ENCODE peak calls at places on chromosomes 16 and 17, in ten cellular contexts. D is K562, L is PC-3, V is neuronal stem cell, U is MM.1S, B is aorta, K is endothelial cell of umbilical vein, Y is heart right ventricle, I is heart left ventricle, M is GM23248. P is an unnamed sample. For H3K4me1, the result is how much of the 10 kb centered on the place peaks cover.

GRCh38 chr17:76887809-76888208 is 19.6 kb downstream of the MGAT5B start:
- DNase-seq in D (peak), L (peak), V (no peak), U (no peak), B (no peak), K (no peak), Y (no peak), I (no peak), M (no peak), P (no peak)

GRCh38 chr16:76653390-76654026 is 376.3 kb downstream of the CNTNAP4 start:
- DNase-seq in D (peak), L (peak), V (peak), U (peak), B (no peak), K (peak), Y (no peak), I (no peak), M (peak), P (no peak)

GRCh38 chr16:3581392-3581791 is 4.2 kb upstream of the NLRC3 start:
- DNase-seq in D (no peak), L (no peak), V (no peak), U (no peak), B (no peak), K (no peak), Y (no peak), I (no peak), M (no peak), P (no peak)

GRCh38 chr17:35725917-35726608 is 5.4 kb upstream of the RASL10B start:
- DNase-seq in D (no peak), L (no peak), V (no peak), U (no peak), B (no peak), K (no peak), Y (no peak), I (no peak), M (no peak), P (no peak)

GRCh38 chr17:27477050-27477647 is 20.9 kb downstream of the KSR1 start:
- DNase-seq in D (peak), L (no peak), V (no peak), U (no peak), B (no peak), K (no peak), Y (no peak), I (no peak), M (no peak), P (no peak)

GRCh38 chr17:52306314-52306713 is 147.8 kb upstream of the CA10 start:
- DNase-seq in D (no peak), L (no peak), V (no peak), U (no peak), B (no peak), K (no peak), Y (no peak), I (no peak), M (no peak), P (no peak)

GRCh38 chr17:80866050-80866793 is 125.4 kb upstream of the CHMP6 start:
- DNase-seq in D (peak), L (peak), V (no peak), U (peak), B (peak), K (peak), Y (peak), I (peak), M (peak), P (peak)

GRCh38 chr16:10465821-10466220 is 80.0 kb downstream of the ATF7IP2 start:
- DNase-seq in D (no peak), L (no peak), V (no peak), U (no peak), B (no peak), K (no peak), Y (no peak), I (no peak), M (peak), P (no peak)

GRCh38 chr17:50459081-50459676 is 9.5 kb downstream of the CHAD start:
- DNase-seq in D (peak), L (peak), V (no peak), U (no peak), B (no peak), K (no peak), Y (no peak), I (no peak), M (peak), P (no peak)

GRCh38 chr16:86498661-86499493 is 11.4 kb upstream of the FOXF1 start:
- DNase-seq in D (no peak), L (no peak), V (no peak), U (no peak), B (peak), K (no peak), Y (no peak), I (no peak), M (no peak), P (no peak)

GRCh38 chr16:4111748-4112696 is 4.2 kb downstream of the ADCY9 start:
- DNase-seq in D (no peak), L (peak), V (no peak), U (no peak), B (no peak), K (no peak), Y (no peak), I (no peak), M (peak), P (no peak)

GRCh38 chr16:49281481-49281842 is at the start of gene CBLN1:
- DNase-seq in D (no peak), L (no peak), V (no peak), U (no peak), B (no peak), K (no peak), Y (no peak), I (no peak), M (no peak), P (no peak)

GRCh38 chr16:19842758-19843157 is 41.9 kb downstream of the GPRC5B start:
- DNase-seq in D (peak), L (no peak), V (no peak), U (no peak), B (no peak), K (no peak), Y (no peak), I (no peak), M (no peak), P (no peak)

GRCh38 chr16:69927056-69927757 is 23.9 kb upstream of the CLEC18A start:
- DNase-seq in D (no peak), L (no peak), V (no peak), U (no peak), B (peak), K (no peak), Y (peak), I (peak), M (peak), P (no peak)

GRCh38 chr17:58120195-58120822 is 27.9 kb upstream of the OR4D1 start:
- DNase-seq in D (peak), L (peak), V (peak), U (peak), B (peak), K (peak), Y (peak), I (peak), M (peak), P (peak)

GRCh38 chr17:44079877-44080821 is 9.6 kb downstream of the G6PC3 start:
- DNase-seq in D (no peak), L (no peak), V (no peak), U (no peak), B (no peak), K (no peak), Y (no peak), I (no peak), M (no peak), P (no peak)

GRCh38 chr17:65538679-65539529 is 22.5 kb downstream of the AXIN2 start:
- DNase-seq in D (no peak), L (no peak), V (no peak), U (no peak), B (no peak), K (no peak), Y (no peak), I (no peak), M (no peak), P (no peak)

GRCh38 chr17:34370997-34371395 is 8.0 kb upstream of the CCL1 start:
- DNase-seq in D (no peak), L (peak), V (no peak), U (peak), B (no peak), K (no peak), Y (no peak), I (no peak), M (peak), P (no peak)

GRCh38 chr17:76163919-76164318 is 22.9 kb upstream of the FOXJ1 start:
- DNase-seq in D (no peak), L (no peak), V (no peak), U (no peak), B (no peak), K (no peak), Y (no peak), I (no peak), M (no peak), P (no peak)

GRCh38 chr17:42866631-42867575 is 15.9 kb downstream of the AOC3 start:
- DNase-seq in D (no peak), L (no peak), V (no peak), U (no peak), B (no peak), K (no peak), Y (no peak), I (no peak), M (no peak), P (no peak)

GRCh38 chr17:81393684-81394376 is 1.4 kb upstream of the BAHCC1 start:
- DNase-seq in D (peak), L (peak), V (peak), U (peak), B (peak), K (peak), Y (peak), I (peak), M (peak), P (peak)

GRCh38 chr17:81515530-81516041 is 3.0 kb upstream of the ACTG1 start:
- DNase-seq in D (no peak), L (no peak), V (no peak), U (peak), B (peak), K (no peak), Y (no peak), I (no peak), M (no peak), P (no peak)

GRCh38 chr16:27174798-27175197 is 28.5 kb upstream of the KDM8 start:
- DNase-seq in D (peak), L (peak), V (no peak), U (no peak), B (no peak), K (no peak), Y (no peak), I (no peak), M (peak), P (no peak)

GRCh38 chr16:58128181-58128631 is 975 bp downstream of the CFAP20 start:
- DNase-seq in D (no peak), L (no peak), V (no peak), U (peak), B (no peak), K (no peak), Y (no peak), I (no peak), M (peak), P (no peak)

GRCh38 chr17:45410144-45411091 is 22.3 kb downstream of the ARHGAP27 start:
- DNase-seq in D (no peak), L (no peak), V (no peak), U (peak), B (no peak), K (no peak), Y (peak), I (peak), M (no peak), P (peak)

GRCh38 chr17:19867094-19867653 is 562 bp downstream of the ULK2 start:
- DNase-seq in D (no peak), L (peak), V (peak), U (peak), B (peak), K (peak), Y (peak), I (peak), M (peak), P (peak)

GRCh38 chr17:65170839-65171238 is 33.7 kb downstream of the RGS9 start:
- DNase-seq in D (no peak), L (peak), V (no peak), U (no peak), B (no peak), K (peak), Y (peak), I (peak), M (no peak), P (no peak)

GRCh38 chr17:60386475-60387058 is 5.4 kb downstream of the USP32 start:
- DNase-seq in D (no peak), L (no peak), V (no peak), U (no peak), B (no peak), K (no peak), Y (no peak), I (no peak), M (peak), P (no peak)

GRCh38 chr17:60387666-60388065 is 4.3 kb downstream of the USP32 start:
- DNase-seq in D (no peak), L (no peak), V (no peak), U (no peak), B (no peak), K (no peak), Y (no peak), I (no peak), M (no peak), P (no peak)

GRCh38 chr17:60390881-60391418 is 983 bp downstream of the USP32 start:
- DNase-seq in D (peak), L (peak), V (peak), U (no peak), B (no peak), K (peak), Y (peak), I (peak), M (peak), P (peak)

GRCh38 chr17:60390223-60390622 is 1.7 kb downstream of the USP32 start:
- DNase-seq in D (peak), L (peak), V (no peak), U (no peak), B (no peak), K (peak), Y (no peak), I (no peak), M (peak), P (no peak)

GRCh38 chr17:60388742-60389141 is 3.2 kb downstream of the USP32 start:
- DNase-seq in D (peak), L (no peak), V (no peak), U (no peak), B (no peak), K (no peak), Y (no peak), I (no peak), M (no peak), P (no peak)
- H3K4me1 ChIP-seq in D (under half), L (under half), V (under half), U (under half), B (under half), K (under half), Y (half or more), I (under half), M (half or more), P (under half)

GRCh38 chr17:29458066-29458465 is 67.9 kb downstream of the TAOK1 start:
- DNase-seq in D (no peak), L (no peak), V (no peak), U (no peak), B (no peak), K (no peak), Y (no peak), I (no peak), M (no peak), P (no peak)

DNA sequence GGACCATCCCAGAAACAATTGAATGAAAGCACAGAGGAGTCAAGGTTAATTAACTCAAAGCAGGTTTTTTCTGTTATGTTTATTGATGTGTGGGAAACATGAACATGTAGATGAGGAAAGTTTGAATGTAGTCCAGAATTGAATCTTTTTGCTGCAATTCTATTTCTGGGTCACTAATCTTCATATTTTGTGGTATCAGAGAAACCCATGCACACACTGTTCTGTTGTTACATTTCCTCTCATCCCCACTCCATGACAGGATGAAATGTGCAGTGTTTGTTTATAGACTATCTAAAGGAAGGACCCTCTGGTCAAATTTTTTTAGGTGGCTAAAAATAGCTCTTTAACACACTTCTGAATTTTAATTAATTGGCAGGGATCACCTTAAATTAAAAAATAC is 71.6 kb downstream of the TAOK1 start:
- DNase-seq in D (no peak), L (no peak), V (no peak), U (no peak), B (no peak), K (no peak), Y (no peak), I (no peak), M (no peak), P (no peak)
- H3K27ac ChIP-seq in D (no peak), L (no peak), V (no peak), U (no peak), B (no peak), K (no peak), Y (no peak), I (no peak), M (no peak), P (no peak)

GRCh38 chr16:54689072-54689471 is 241.6 kb upstream of the IRX5 start:
- DNase-seq in D (no peak), L (no peak), V (no peak), U (no peak), B (no peak), K (no peak), Y (no peak), I (no peak), M (no peak), P (no peak)
- H3K4me1 ChIP-seq in D (under half), L (under half), V (under half), U (under half), B (under half), K (under half), Y (under half), I (under half), M (under half), P (under half)

DNA sequence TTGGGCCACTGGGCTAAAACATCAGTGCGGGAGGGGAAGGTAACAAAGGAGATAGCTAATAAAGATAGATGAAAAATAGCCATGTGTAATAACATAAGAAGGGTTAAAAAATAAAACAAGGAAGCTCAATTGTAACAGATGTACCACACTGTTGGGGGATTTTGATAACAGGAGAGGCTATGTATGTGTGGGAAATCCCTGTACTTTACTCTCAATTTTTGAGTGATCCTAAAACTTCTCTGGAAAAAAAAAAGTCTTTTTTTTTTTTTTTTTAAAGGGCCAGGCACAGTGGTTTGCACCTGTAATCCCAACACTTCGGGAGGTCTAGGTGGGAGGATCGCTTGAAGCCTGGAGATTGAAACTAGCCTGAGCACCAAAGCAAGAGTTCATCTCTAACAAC is 1.9 kb upstream of the MMD start:
- DNase-seq in D (no peak), L (no peak), V (no peak), U (no peak), B (no peak), K (no peak), Y (no peak), I (no peak), M (no peak), P (no peak)
- H3K27ac ChIP-seq in D (no peak), L (no peak), V (no peak), U (no peak), B (no peak), K (no peak), Y (no peak), I (no peak), M (no peak), P (no peak)

GRCh38 chr17:75111777-75112176 is 2.0 kb downstream of the ARMC7 start:
- DNase-seq in D (no peak), L (no peak), V (no peak), U (no peak), B (no peak), K (no peak), Y (no peak), I (no peak), M (no peak), P (no peak)
- H3K4me1 ChIP-seq in D (under half), L (under half), V (under half), U (under half), B (under half), K (under half), Y (half or more), I (under half), M (under half), P (under half)

GRCh38 chr17:2178798-2179505 is 124.0 kb downstream of the HIC1 start:
- DNase-seq in D (no peak), L (no peak), V (no peak), U (no peak), B (no peak), K (peak), Y (peak), I (peak), M (peak), P (no peak)
- H3K27ac ChIP-seq in D (no peak), L (no peak), V (no peak), U (no peak), B (peak), K (peak), Y (peak), I (peak), M (peak), P (no peak)

GRCh38 chr16:60852635-60853034 is 1183.6 kb downstream of the CDH8 start:
- DNase-seq in D (no peak), L (no peak), V (no peak), U (no peak), B (no peak), K (no peak), Y (no peak), I (no peak), M (no peak), P (no peak)
- H3K4me1 ChIP-seq in D (under half), L (under half), V (under half), U (under half), B (under half), K (under half), Y (under half), I (under half), M (under half), P (under half)

DNA sequence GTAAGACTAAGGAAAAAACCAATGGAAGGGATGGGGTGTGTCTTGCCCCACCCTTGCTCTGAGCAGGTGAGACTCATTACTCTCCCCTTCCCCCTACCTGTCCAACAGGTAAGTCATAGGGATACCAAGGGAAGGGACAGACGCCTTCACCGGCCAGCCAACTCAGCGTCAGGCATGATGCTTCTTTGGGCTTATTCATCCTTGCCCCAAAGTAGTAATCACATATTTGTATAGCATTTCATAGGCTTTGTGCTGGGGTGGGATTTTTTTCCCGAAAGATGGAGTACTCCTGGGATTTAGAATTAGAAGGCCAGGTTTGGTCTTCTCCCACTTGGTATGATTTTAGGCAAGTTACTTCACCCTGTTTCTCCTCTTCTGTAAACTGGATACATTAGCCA is 509 bp upstream of the JUP start:
- DNase-seq in D (no peak), L (no peak), V (no peak), U (no peak), B (no peak), K (no peak), Y (no peak), I (no peak), M (no peak), P (no peak)
- H3K27ac ChIP-seq in D (no peak), L (peak), V (no peak), U (no peak), B (no peak), K (no peak), Y (peak), I (no peak), M (no peak), P (no peak)

DNA sequence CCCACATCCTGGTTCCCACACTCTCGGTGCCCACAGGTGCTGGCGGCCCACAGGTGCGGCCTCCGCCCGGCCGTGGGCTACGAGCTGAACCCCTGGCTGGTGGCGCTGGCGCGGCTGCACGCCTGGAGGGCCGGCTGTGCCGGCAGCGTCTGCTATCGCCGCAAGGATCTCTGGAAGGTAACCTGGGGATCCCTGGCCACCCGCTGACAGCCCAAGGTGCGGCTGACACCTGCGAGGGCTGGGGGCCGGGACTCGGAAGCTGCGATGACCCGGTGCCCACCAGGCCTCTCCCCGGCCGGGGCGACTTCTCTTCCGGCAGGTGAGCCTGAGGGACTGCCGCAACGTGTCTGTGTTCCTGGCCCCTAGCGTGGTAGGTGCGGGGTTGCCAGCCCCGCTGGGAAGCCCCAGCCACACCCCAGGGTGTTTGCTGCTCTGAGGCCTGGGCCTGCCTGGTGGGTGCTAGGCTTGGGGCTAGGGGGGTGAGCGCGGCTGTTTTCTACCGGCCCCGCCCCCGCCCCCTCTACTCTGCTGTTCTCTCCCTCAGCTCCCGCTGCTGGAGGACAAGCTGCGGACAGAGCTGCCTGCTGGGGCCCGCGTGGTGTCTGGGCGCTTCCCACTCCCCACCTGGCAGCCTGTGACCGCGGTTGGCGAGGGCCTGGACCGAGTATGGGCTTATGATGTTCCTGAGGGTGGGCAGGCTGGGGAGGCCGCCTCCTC is 977 bp downstream of the ANTKMT start:
- DNase-seq in D (peak), L (no peak), V (no peak), U (no peak), B (no peak), K (no peak), Y (no peak), I (no peak), M (no peak), P (no peak)
- H3K4me1 ChIP-seq in D (half or more), L (under half), V (under half), U (under half), B (under half), K (under half), Y (under half), I (under half), M (under half), P (under half)

P was measured in CD4-positive, alpha-beta memory T cell.